ENCODE peak calls at places on chromosomes 2 and 18, in ten cellular contexts. Z is NCI-H82; C is kidney; D is A549; A is stimulated activated CD4-positive, alpha-beta T cell treated with anti-CD3 and anti-CD28 coated beads, Interleukin-2, amount 100 ng/mL, for 4 hours; H is PC-3; Y is GM03348; S is WTC11; T is IMR-90; U is NCI-H1048. M is an unnamed sample.

GRCh38 chr2:136297974-136298373 is 180.0 kb upstream of the CXCR4 start:
- DNase-seq in Z (no peak), C (no peak), D (no peak), A (no peak), H (no peak), Y (no peak), S (no peak), T (no peak), U (no peak), M (no peak)

GRCh38 chr2:235343869-235344268 is 150.0 kb upstream of the AGAP1 start:
- DNase-seq in Z (no peak), C (no peak), D (peak), A (no peak), H (no peak), Y (no peak), S (no peak), T (peak), U (no peak), M (no peak)

GRCh38 chr2:190182071-190182524 is 119.6 kb upstream of the MSTN start:
- DNase-seq in Z (no peak), C (no peak), D (no peak), A (no peak), H (no peak), Y (no peak), S (no peak), T (no peak), U (no peak), M (no peak)

GRCh38 chr2:200364142-200364541 is 57.6 kb downstream of the SPATS2L start:
- DNase-seq in Z (no peak), C (no peak), D (no peak), A (no peak), H (no peak), Y (no peak), S (no peak), T (no peak), U (no peak), M (no peak)

GRCh38 chr2:35033748-35034147 is 1321.8 kb upstream of the CRIM1 start:
- DNase-seq in Z (no peak), C (no peak), D (no peak), A (no peak), H (no peak), Y (no peak), S (no peak), T (no peak), U (no peak), M (no peak)

GRCh38 chr2:41962912-41963652 is 84.7 kb upstream of the PKDCC start:
- DNase-seq in Z (no peak), C (no peak), D (no peak), A (no peak), H (no peak), Y (no peak), S (no peak), T (no peak), U (no peak), M (no peak)

GRCh38 chr18:24027156-24027555 is 12.6 kb downstream of the TTC39C start:
- DNase-seq in Z (peak), C (no peak), D (no peak), A (no peak), H (peak), Y (peak), S (no peak), T (peak), U (no peak), M (peak)

GRCh38 chr2:85974395-85974794 is 85.6 kb upstream of the ST3GAL5 start:
- DNase-seq in Z (no peak), C (no peak), D (no peak), A (no peak), H (no peak), Y (no peak), S (no peak), T (no peak), U (no peak), M (no peak)

GRCh38 chr18:36015629-36016028 is 43.1 kb downstream of the RMP24 start:
- DNase-seq in Z (no peak), C (no peak), D (no peak), A (no peak), H (no peak), Y (no peak), S (no peak), T (no peak), U (no peak), M (no peak)

GRCh38 chr2:6309415-6310185 is 556.1 kb downstream of the CMPK2 start:
- DNase-seq in Z (no peak), C (peak), D (no peak), A (no peak), H (no peak), Y (no peak), S (no peak), T (no peak), U (no peak), M (no peak)

M was measured in MG63.